ENCODE peak calls at places on chromosomes 6 and 20, in eight cellular contexts. Y, N, T, O, D, V, E and H are unnamed samples.

GRCh38 chr6:128763599-128764300 is 119.2 kb upstream of the LAMA2 start:
- DNase-seq in Y (no peak), N (peak), E (no peak), T (peak), V (no peak), O (no peak), D (no peak), H (no peak)

GRCh38 chr20:17638835-17639407 is 43.1 kb downstream of the RRBP1 start:
- DNase-seq in E (no peak), O (no peak), T (no peak), Y (no peak), D (no peak), V (no peak), N (no peak), H (no peak)

GRCh38 chr20:43975096-43975768 is 60.6 kb downstream of the TOX2 start:
- DNase-seq in N (peak), T (peak), V (no peak), D (no peak), E (peak), Y (no peak), O (no peak), H (no peak)

GRCh38 chr20:22106308-22106938 is 401.0 kb downstream of the PAX1 start:
- DNase-seq in Y (no peak), V (no peak), D (no peak), E (peak), N (peak), T (no peak), O (no peak), H (no peak)

GRCh38 chr6:152863618-152864326 is 113.2 kb downstream of the VIP start:
- DNase-seq in Y (peak), O (peak), N (peak), E (peak), T (peak), V (no peak), D (peak), H (peak)

GRCh38 chr20:59581983-59582679 is 22.2 kb upstream of the PHACTR3 start:
- DNase-seq in Y (no peak), D (no peak), V (peak), O (no peak), T (no peak), N (no peak), E (no peak), H (no peak)

GRCh38 chr20:40192083-40192482 is 497.0 kb downstream of the MAFB start:
- DNase-seq in E (peak), V (no peak), N (no peak), Y (no peak), T (no peak), O (no peak), D (no peak), H (no peak)

GRCh38 chr6:30981942-30982772 is 1.4 kb upstream of the MUC21 start:
- DNase-seq in V (no peak), N (peak), D (peak), Y (no peak), O (no peak), T (peak), E (peak), H (no peak)

GRCh38 chr6:133298801-133299200 is 57.6 kb downstream of the EYA4 start:
- DNase-seq in D (no peak), E (no peak), O (no peak), Y (no peak), T (no peak), V (no peak), N (no peak), H (no peak)

GRCh38 chr6:166541366-166541765 is 45.1 kb downstream of the RAMACL start:
- DNase-seq in N (no peak), T (no peak), E (no peak), V (no peak), D (no peak), O (no peak), Y (no peak), H (no peak)

GRCh38 chr20:11686900-11687543 is 230.7 kb upstream of the BTBD3 start:
- DNase-seq in N (peak), T (peak), E (no peak), Y (no peak), D (peak), O (no peak), V (peak), H (peak)

GRCh38 chr20:52105045-52105572 is 86.5 kb downstream of the ZFP64 start:
- DNase-seq in V (no peak), E (no peak), T (peak), Y (no peak), N (peak), O (no peak), D (peak), H (no peak)

GRCh38 chr6:1181939-1182338 is 130.0 kb upstream of the FOXQ1 start:
- DNase-seq in N (no peak), D (no peak), E (no peak), V (no peak), O (no peak), T (peak), Y (no peak), H (no peak)

GRCh38 chr20:57660510-57661199 is 40.4 kb upstream of the ZBP1 start:
- DNase-seq in Y (no peak), T (no peak), D (no peak), N (no peak), E (no peak), O (peak), V (peak), H (no peak)

GRCh38 chr6:33692760-33693158 is 18.7 kb downstream of the UQCC2 start:
- DNase-seq in T (no peak), N (peak), E (peak), D (no peak), O (peak), Y (peak), V (peak), H (no peak)

GRCh38 chr6:22632561-22632960 is 63.2 kb downstream of the HDGFL1 start:
- DNase-seq in V (no peak), Y (no peak), O (no peak), N (no peak), D (no peak), E (no peak), T (no peak), H (no peak)

GRCh38 chr20:61442075-61442670 is 190.1 kb downstream of the CDH4 start:
- DNase-seq in V (no peak), N (peak), O (no peak), T (no peak), D (no peak), E (no peak), Y (no peak), H (no peak)

GRCh38 chr6:166950443-166950821 is 5.9 kb downstream of the RNASET2 start:
- DNase-seq in V (peak), Y (no peak), T (no peak), O (no peak), E (no peak), D (no peak), N (no peak), H (no peak)

GRCh38 chr6:108423982-108424695 is 129.3 kb downstream of the AFG1L start:
- DNase-seq in D (no peak), V (no peak), N (no peak), O (no peak), E (peak), T (no peak), Y (no peak), H (no peak)

GRCh38 chr6:33451606-33452005 is 2.8 kb upstream of the ZBTB9 start:
- DNase-seq in V (no peak), O (no peak), N (no peak), E (no peak), D (no peak), Y (no peak), T (no peak), H (no peak)

GRCh38 chr20:59939879-59940128 is 301 bp downstream of the PPP1R3D start:
- DNase-seq in N (no peak), O (peak), Y (no peak), D (peak), V (peak), T (no peak), E (no peak), H (no peak)

GRCh38 chr6:89970072-89970471 is 75.8 kb downstream of the GJA10 start:
- DNase-seq in T (no peak), E (no peak), V (no peak), D (no peak), N (no peak), O (no peak), Y (no peak), H (no peak)

GRCh38 chr6:129184808-129185366 is 301.9 kb downstream of the LAMA2 start:
- DNase-seq in D (no peak), N (peak), V (no peak), O (no peak), Y (no peak), E (no peak), T (no peak), H (no peak)

GRCh38 chr6:1379026-1379809 is 10.2 kb upstream of the FOXF2 start:
- DNase-seq in T (no peak), V (peak), E (no peak), N (no peak), D (no peak), O (no peak), Y (no peak), H (no peak)

GRCh38 chr6:137309078-137309762 is 90.0 kb upstream of the IFNGR1 start:
- DNase-seq in N (peak), Y (no peak), E (peak), O (no peak), T (peak), V (peak), D (peak), H (no peak)